ENCODE peak calls at places on chromosomes 3 and 15, in five cellular contexts. X is hepatocyte, U is A549, T is Peyer's patch, R is colonic mucosa. Y is an unnamed sample. For H3K9me3, the result is how much of the 10 kb centered on the place peaks cover.

GRCh38 chr3:100553618-100554372 is 55.6 kb upstream of the ADGRG7 start:
- DNase-seq in X (no peak), U (no peak), T (no peak), R (no peak), Y (no peak)

GRCh38 chr3:2090095-2090494 is 8.6 kb upstream of the CNTN4 start:
- DNase-seq in X (no peak), U (no peak), T (no peak), R (no peak), Y (no peak)

GRCh38 chr15:90013503-90013937 is 12.4 kb downstream of the ZNF710 start:
- DNase-seq in X (no peak), U (no peak), T (no peak), R (no peak), Y (no peak)

GRCh38 chr15:71116942-71117341 is 1.7 kb downstream of the THSD4 start:
- DNase-seq in X (no peak), U (no peak), T (no peak), R (peak), Y (peak)

GRCh38 chr15:94079968-94080367 is 151.4 kb upstream of the MCTP2 start:
- DNase-seq in X (no peak), U (no peak), T (no peak), R (no peak), Y (peak)

GRCh38 chr3:52054689-52055511 is 1.5 kb downstream of the DUSP7 start:
- DNase-seq in X (no peak), U (no peak), T (peak), R (peak), Y (no peak)

GRCh38 chr3:178794711-178795110 is 258.5 kb downstream of the KCNMB2 start:
- DNase-seq in X (no peak), U (no peak), T (no peak), R (no peak), Y (no peak)

GRCh38 chr3:151347432-151347831 is 18.1 kb upstream of the P2RY13 start:
- DNase-seq in X (no peak), U (no peak), T (no peak), R (no peak), Y (no peak)

GRCh38 chr15:35007397-35007796 is 19.3 kb upstream of the ZNF770 start:
- DNase-seq in X (no peak), U (no peak), T (no peak), R (no peak), Y (no peak)

GRCh38 chr3:22141769-22142168 is 390.8 kb upstream of the ZNF385D start:
- DNase-seq in X (no peak), U (no peak), T (no peak), R (no peak), Y (no peak)

GRCh38 chr3:158532099-158532734 is 38.8 kb upstream of the MLF1 start:
- DNase-seq in X (peak), U (peak), T (no peak), R (no peak), Y (peak)

GRCh38 chr3:43257850-43258249 is 28.5 kb upstream of the SNRK start:
- DNase-seq in X (no peak), U (no peak), T (no peak), R (no peak), Y (no peak)

GRCh38 chr3:12629560-12629959 is 34.4 kb downstream of the RAF1 start:
- DNase-seq in X (no peak), U (no peak), T (no peak), R (no peak), Y (no peak)

GRCh38 chr3:194404365-194405140 is 5.5 kb upstream of the GP5 start:
- DNase-seq in X (peak), U (no peak), T (peak), R (peak), Y (peak)

GRCh38 chr3:30154853-30155252 is 451.5 kb upstream of the TGFBR2 start:
- DNase-seq in X (no peak), U (no peak), T (no peak), R (no peak), Y (no peak)

GRCh38 chr15:58430224-58430787 is 1.5 kb upstream of the LIPC start:
- DNase-seq in X (no peak), U (no peak), T (no peak), R (peak), Y (no peak)

GRCh38 chr15:95304116-95304873 is 1026.2 kb upstream of the NR2F2 start:
- DNase-seq in X (peak), U (no peak), T (no peak), R (no peak), Y (no peak)

GRCh38 chr15:87528873-87529272 is 727.7 kb downstream of the NTRK3 start:
- DNase-seq in X (no peak), U (no peak), T (no peak), R (no peak), Y (no peak)
- H3K9me3 ChIP-seq in X (under half), U (under half), T (under half), R (under half), Y (under half)

GRCh38 chr3:108713801-108714200 is 43.4 kb downstream of the RETNLB start:
- DNase-seq in X (no peak), U (no peak), T (no peak), R (no peak), Y (no peak)
- H3K4me3 ChIP-seq in X (no peak), U (no peak), T (no peak), R (no peak), Y (no peak)

GRCh38 chr3:65650247-65650646 is 388.5 kb downstream of the MAGI1 start:
- DNase-seq in X (no peak), U (no peak), T (no peak), R (no peak), Y (no peak)
- H3K9me3 ChIP-seq in X (under half), U (under half), T (under half), R (under half), Y (under half)

GRCh38 chr3:197809356-197810020 is 18.4 kb downstream of the LRCH3 start:
- DNase-seq in X (peak), U (no peak), T (no peak), R (no peak), Y (no peak)
- H3K4me3 ChIP-seq in X (no peak), U (no peak), T (no peak), R (no peak), Y (no peak)

GRCh38 chr15:84921121-84921520 is 36.7 kb downstream of the SLC28A1 start:
- DNase-seq in X (no peak), U (no peak), T (no peak), R (no peak), Y (no peak)
- H3K9me3 ChIP-seq in X (under half), U (under half), T (under half), R (under half), Y (under half)